ENCODE peak calls at places on chromosomes 2 and 18, in six cellular contexts. U, X, I, O, S and T are unnamed samples.

GRCh38 chr18:62990653-62991052 is 275.3 kb downstream of the PHLPP1 start:
- DNase-seq in U (no peak), X (no peak), I (no peak), O (no peak), S (no peak), T (no peak)

GRCh38 chr18:31190919-31191318 is 28.3 kb upstream of the DSC1 start:
- DNase-seq in U (no peak), X (no peak), I (no peak), O (no peak), S (no peak), T (no peak)

GRCh38 chr2:127449898-127450297 is 31.7 kb downstream of the PROC start:
- DNase-seq in U (no peak), X (no peak), I (no peak), O (no peak), S (no peak), T (no peak)

GRCh38 chr2:121360566-121361300 is 75.7 kb upstream of the TFCP2L1 start:
- DNase-seq in U (peak), X (no peak), I (no peak), O (no peak), S (no peak), T (peak)

GRCh38 chr2:48315847-48316194 is 214.1 kb upstream of the STON1 start:
- DNase-seq in U (no peak), X (peak), I (peak), O (peak), S (no peak), T (no peak)

GRCh38 chr2:45373534-45373933 is 237.5 kb downstream of the SRBD1 start:
- DNase-seq in U (no peak), X (no peak), I (no peak), O (no peak), S (no peak), T (no peak)

GRCh38 chr2:215729985-215730620 is 283.2 kb downstream of the MREG start:
- DNase-seq in U (no peak), X (no peak), I (no peak), O (no peak), S (no peak), T (no peak)

GRCh38 chr2:42328148-42328833 is 32.7 kb downstream of the COX7A2L start:
- DNase-seq in U (no peak), X (no peak), I (no peak), O (no peak), S (no peak), T (no peak)

GRCh38 chr2:131402320-131403049 is 38.5 kb upstream of the RAB6D start:
- DNase-seq in U (no peak), X (no peak), I (no peak), O (no peak), S (no peak), T (no peak)

GRCh38 chr2:148020036-148020357 is 540 bp downstream of the ORC4 start:
- DNase-seq in U (no peak), X (no peak), I (peak), O (no peak), S (no peak), T (no peak)

GRCh38 chr2:227163998-227164744 is at the start of the genes COL4A3 and COL4A4:
- DNase-seq in U (peak), X (peak), I (no peak), O (peak), S (peak), T (no peak)

GRCh38 chr2:45836740-45837139 is 185.3 kb downstream of the PRKCE start:
- DNase-seq in U (no peak), X (no peak), I (no peak), O (no peak), S (no peak), T (no peak)

GRCh38 chr2:21452263-21452662 is 328.5 kb downstream of the TDRD15 start:
- DNase-seq in U (no peak), X (no peak), I (no peak), O (no peak), S (no peak), T (no peak)

GRCh38 chr2:17574406-17575073 is 34.0 kb downstream of the VSNL1 start:
- DNase-seq in U (no peak), X (no peak), I (no peak), O (no peak), S (no peak), T (no peak)

GRCh38 chr18:39681061-39681460 is 2115.5 kb upstream of the CELF4 start:
- DNase-seq in U (no peak), X (no peak), I (no peak), O (no peak), S (no peak), T (no peak)

GRCh38 chr2:241836257-241836656 is 22.4 kb downstream of the PDCD1 start:
- DNase-seq in U (no peak), X (no peak), I (no peak), O (no peak), S (no peak), T (no peak)

GRCh38 chr2:147223119-147223518 is 621.7 kb upstream of the ACVR2A start:
- DNase-seq in U (no peak), X (no peak), I (no peak), O (no peak), S (no peak), T (no peak)

GRCh38 chr18:22169889-22170420 is 566 bp downstream of the GATA6 start:
- DNase-seq in U (peak), X (no peak), I (no peak), O (peak), S (no peak), T (no peak)

DNA sequence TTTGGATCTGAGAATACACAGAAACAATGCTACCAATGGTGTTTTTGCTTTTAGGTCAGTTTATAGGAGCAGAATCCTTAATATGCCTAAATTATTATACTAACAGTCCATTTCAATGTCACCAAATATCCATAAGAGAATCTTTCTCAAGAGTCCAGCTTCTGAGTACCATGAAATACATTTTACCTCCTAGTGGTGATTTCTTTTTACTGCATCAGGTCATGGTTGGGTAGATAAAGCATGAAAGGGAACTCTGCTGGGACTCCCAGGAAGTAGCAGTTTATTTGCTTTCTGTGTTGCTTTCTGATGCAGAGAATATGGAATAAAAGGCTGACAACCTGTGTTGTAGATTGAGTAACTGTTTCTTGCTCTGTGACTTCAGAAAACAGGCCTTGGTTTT is 115.6 kb downstream of the PPP1R1C start:
- DNase-seq in U (no peak), X (no peak), I (no peak), O (no peak), S (no peak), T (no peak)
- TF ChIP-seq CTCF in U (no peak), X (no peak), I (peak), O (no peak), S (no peak), T (peak)

GRCh38 chr2:236246711-236247246 is 17.4 kb downstream of the ASB18 start:
- DNase-seq in U (no peak), X (no peak), I (no peak), O (no peak), S (no peak), T (no peak)
- H3K4me3 ChIP-seq in U (no peak), X (no peak), I (no peak), O (no peak), S (no peak), T (no peak)

DNA sequence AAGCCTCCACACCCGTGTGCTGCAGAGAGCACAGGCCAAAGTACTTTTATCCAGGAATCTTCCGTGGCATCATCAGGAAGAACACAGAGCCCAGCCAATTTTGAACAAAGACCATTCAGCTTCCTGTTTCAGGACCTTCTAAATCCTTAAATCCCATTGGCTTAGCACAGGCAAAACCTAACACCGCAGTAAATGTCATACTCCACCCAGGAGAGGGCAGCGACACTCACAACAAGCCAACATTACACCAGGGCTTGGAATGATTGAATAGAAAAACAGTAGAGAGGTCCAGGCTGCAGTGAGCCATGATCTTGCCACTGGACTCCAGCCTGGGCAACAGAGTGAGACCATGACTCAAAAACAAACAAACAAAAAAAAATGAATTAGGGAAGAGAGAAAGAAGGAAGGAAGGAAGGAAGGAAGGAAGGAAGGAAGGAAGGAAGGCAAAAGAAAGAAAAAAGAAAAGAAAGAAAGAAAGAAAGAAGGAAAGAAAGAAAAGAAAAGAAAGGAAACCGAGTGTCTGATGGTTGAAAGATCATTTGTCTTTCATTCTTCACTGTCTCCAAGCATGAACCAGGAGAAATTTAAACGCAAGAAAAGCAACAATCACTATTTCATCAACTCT is 144.6 kb upstream of the SATB2 start:
- DNase-seq in U (no peak), X (peak), I (no peak), O (no peak), S (no peak), T (peak)
- TF ChIP-seq CTCF in U (no peak), X (peak), I (no peak), O (no peak), S (no peak), T (peak)

GRCh38 chr18:9105420-9105819 is 2.9 kb downstream of the NDUFV2 start:
- DNase-seq in U (no peak), X (no peak), I (no peak), O (no peak), S (no peak), T (no peak)
- H3K4me3 ChIP-seq in U (peak), X (peak), I (no peak), O (no peak), S (peak), T (peak)

GRCh38 chr2:64698068-64698645 is 44.4 kb upstream of the SERTAD2 start:
- DNase-seq in U (no peak), X (no peak), I (no peak), O (no peak), S (no peak), T (no peak)

GRCh38 chr2:64697286-64698023 is 43.7 kb upstream of the SERTAD2 start:
- DNase-seq in U (no peak), X (no peak), I (no peak), O (no peak), S (no peak), T (no peak)

GRCh38 chr2:64700133-64700809 is 46.6 kb upstream of the SERTAD2 start:
- DNase-seq in U (no peak), X (no peak), I (no peak), O (no peak), S (no peak), T (no peak)

GRCh38 chr2:64698668-64699444 is 45.1 kb upstream of the SERTAD2 start:
- DNase-seq in U (no peak), X (no peak), I (no peak), O (no peak), S (no peak), T (peak)

GRCh38 chr2:64699712-64700111 is 46.0 kb upstream of the SERTAD2 start:
- DNase-seq in U (no peak), X (no peak), I (peak), O (no peak), S (no peak), T (no peak)
- TF ChIP-seq CTCF in U (no peak), X (no peak), I (no peak), O (no peak), S (no peak), T (peak)

DNA sequence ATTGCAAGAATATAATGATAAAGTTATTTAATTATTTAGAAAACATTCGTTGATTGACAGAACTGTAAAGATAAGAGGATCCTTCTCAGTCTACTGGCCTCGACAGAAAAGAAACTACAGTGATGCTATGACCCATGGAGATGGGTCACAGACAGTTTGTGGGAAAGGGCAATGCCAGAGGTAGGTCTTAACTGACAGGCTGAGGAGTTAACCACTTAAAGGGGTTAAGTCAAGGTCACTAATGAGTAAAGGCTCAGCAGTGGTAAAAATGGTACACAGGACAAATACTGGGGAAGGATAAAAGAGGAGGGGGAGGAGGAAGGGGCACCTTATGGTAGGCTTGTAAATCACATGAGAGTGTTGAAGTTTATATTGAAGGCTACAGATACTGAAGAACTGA is 9.9 kb downstream of the IER3IP1 start:
- DNase-seq in U (no peak), X (no peak), I (no peak), O (no peak), S (no peak), T (no peak)
- H3K4me3 ChIP-seq in U (no peak), X (no peak), I (no peak), O (no peak), S (no peak), T (no peak)